ENCODE peak calls at places on chromosomes 5 and 9, in four cellular contexts. E is heart right ventricle, S is neuronal stem cell, V is AG04449. I is an unnamed sample.

GRCh38 chr9:88259041-88259440 is 120.8 kb upstream of the SPATA31C2 start:
- DNase-seq in E (no peak), S (no peak), V (no peak), I (no peak)

GRCh38 chr5:178467261-178468195 is 122.7 kb downstream of the COL23A1 start:
- DNase-seq in E (peak; percentile 38), S (no peak), V (no peak), I (peak; percentile 7)

GRCh38 chr5:36630201-36630968 is 24.0 kb downstream of the SLC1A3 start:
- DNase-seq in E (no peak), S (no peak), V (no peak), I (no peak)

GRCh38 chr5:150848271-150848670 is 1.9 kb downstream of the IRGM start:
- DNase-seq in E (no peak), S (no peak), V (no peak), I (no peak)

GRCh38 chr5:132263548-132264261 is 6.2 kb downstream of the PDLIM4 start:
- DNase-seq in E (no peak), S (no peak), V (no peak), I (peak; percentile 83)

GRCh38 chr9:21681641-21682040 is 120.8 kb upstream of the MTAP start:
- DNase-seq in E (no peak), S (no peak), V (peak; percentile 79), I (peak; percentile 25)

GRCh38 chr5:170235881-170236864 is 3.4 kb downstream of the C5orf58 start:
- DNase-seq in E (no peak), S (no peak), V (no peak), I (no peak)

GRCh38 chr9:131312822-131313770 is 23.6 kb downstream of the PLPP7 start:
- DNase-seq in E (no peak), S (no peak), V (no peak), I (no peak)

GRCh38 chr5:137220523-137220927 is 278.6 kb downstream of the SPOCK1 start:
- DNase-seq in E (no peak), S (no peak), V (peak; percentile 51), I (peak; percentile 55)

GRCh38 chr9:126131066-126132010 is 195.3 kb upstream of the MVB12B start:
- DNase-seq in E (no peak), S (no peak), V (no peak), I (no peak)

GRCh38 chr5:145506451-145506850 is 328.7 kb downstream of the PRELID2 start:
- DNase-seq in E (no peak), S (no peak), V (no peak), I (no peak)

GRCh38 chr5:163727028-163727427 is 221.6 kb downstream of the MAT2B start:
- DNase-seq in E (no peak), S (no peak), V (no peak), I (no peak)

GRCh38 chr9:124296800-124297552 is 39.2 kb downstream of the NEK6 start:
- DNase-seq in E (no peak), S (no peak), V (no peak), I (no peak)

GRCh38 chr5:119410448-119411170 is 41.7 kb upstream of the HSD17B4 start:
- DNase-seq in E (no peak), S (no peak), V (no peak), I (no peak)

GRCh38 chr5:178991190-178992145 is 3.7 kb downstream of the GRM6 start:
- DNase-seq in E (no peak), S (no peak), V (no peak), I (no peak)

GRCh38 chr5:178292826-178293205 is 60.2 kb upstream of the PHYKPL start:
- DNase-seq in E (no peak), S (no peak), V (no peak), I (no peak)

GRCh38 chr9:17802249-17802857 is 223.5 kb downstream of the SH3GL2 start:
- DNase-seq in E (no peak), S (no peak), V (no peak), I (peak; percentile 9)

GRCh38 chr9:135830496-135830895 is 76.8 kb downstream of the CAMSAP1 start:
- DNase-seq in E (no peak), S (no peak), V (peak; percentile 14), I (peak; percentile 9)

GRCh38 chr5:81315336-81315735 is 13.9 kb downstream of the ZCCHC9 start:
- DNase-seq in E (no peak), S (no peak), V (peak; percentile 44), I (peak; percentile 11)

GRCh38 chr9:29349050-29349449 is 1775.8 kb upstream of the C9orf72 start:
- DNase-seq in E (no peak), S (no peak), V (no peak), I (no peak)

GRCh38 chr5:127619908-127620479 is 28.9 kb upstream of the CTXN3 start:
- DNase-seq in E (no peak), S (no peak), V (no peak), I (no peak)

GRCh38 chr5:8676731-8677130 is 807.8 kb downstream of the MTRR start:
- DNase-seq in E (no peak), S (no peak), V (no peak), I (no peak)

GRCh38 chr9:1604942-1605560 is 410.1 kb upstream of the SMARCA2 start:
- DNase-seq in E (no peak), S (peak; percentile 24), V (no peak), I (no peak)

GRCh38 chr5:28254846-28255245 is 1216.5 kb upstream of the CDH9 start:
- DNase-seq in E (no peak), S (no peak), V (no peak), I (no peak)

GRCh38 chr9:114677418-114677817 is 4.6 kb downstream of the TEX48 start:
- DNase-seq in E (no peak), S (no peak), V (peak; percentile 99), I (peak; percentile 100)

GRCh38 chr9:38171926-38172325 is 102.9 kb upstream of the SHB start:
- DNase-seq in E (no peak), S (no peak), V (no peak), I (no peak)

GRCh38 chr9:84343111-84343521 is 2.6 kb upstream of the SLC28A3 start:
- DNase-seq in E (no peak), S (no peak), V (peak; percentile 26), I (peak; percentile 85)

GRCh38 chr9:135857843-135858242 is 49.5 kb downstream of the CAMSAP1 start:
- DNase-seq in E (no peak), S (no peak), V (no peak), I (no peak)

DNA sequence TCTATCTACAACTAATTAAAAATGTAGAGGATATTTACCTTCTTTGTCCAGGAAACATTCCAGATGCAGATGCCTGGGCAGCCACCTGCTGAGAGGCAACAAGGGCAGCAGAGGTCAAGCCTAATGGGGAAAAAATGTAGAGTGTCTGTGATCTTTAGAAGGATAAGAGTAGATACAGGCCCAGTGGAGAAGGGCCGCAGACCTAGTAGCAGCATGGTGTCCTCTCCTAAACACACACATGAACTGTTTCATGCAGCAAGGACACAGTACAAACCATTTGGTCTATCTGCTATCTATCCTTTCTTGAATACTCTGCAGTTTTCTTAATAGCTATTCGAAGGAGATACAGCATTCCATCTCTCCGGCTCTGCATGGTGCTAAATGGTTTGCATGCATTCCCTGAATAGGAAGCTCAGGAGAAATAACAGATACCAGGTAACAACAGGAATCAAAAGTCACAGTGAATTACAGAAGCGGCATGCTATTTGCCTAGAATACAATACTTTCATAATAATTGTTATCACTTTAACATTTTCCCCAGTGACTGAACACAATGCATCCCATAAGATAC is 107.3 kb downstream of the ZNF608 start:
- DNase-seq in E (no peak), S (no peak), V (no peak), I (no peak)
- H3K4me3 ChIP-seq in E (no peak overlapping the region), S (no peak overlapping the region), V (no peak overlapping the region), I (no peak overlapping the region)

DNA sequence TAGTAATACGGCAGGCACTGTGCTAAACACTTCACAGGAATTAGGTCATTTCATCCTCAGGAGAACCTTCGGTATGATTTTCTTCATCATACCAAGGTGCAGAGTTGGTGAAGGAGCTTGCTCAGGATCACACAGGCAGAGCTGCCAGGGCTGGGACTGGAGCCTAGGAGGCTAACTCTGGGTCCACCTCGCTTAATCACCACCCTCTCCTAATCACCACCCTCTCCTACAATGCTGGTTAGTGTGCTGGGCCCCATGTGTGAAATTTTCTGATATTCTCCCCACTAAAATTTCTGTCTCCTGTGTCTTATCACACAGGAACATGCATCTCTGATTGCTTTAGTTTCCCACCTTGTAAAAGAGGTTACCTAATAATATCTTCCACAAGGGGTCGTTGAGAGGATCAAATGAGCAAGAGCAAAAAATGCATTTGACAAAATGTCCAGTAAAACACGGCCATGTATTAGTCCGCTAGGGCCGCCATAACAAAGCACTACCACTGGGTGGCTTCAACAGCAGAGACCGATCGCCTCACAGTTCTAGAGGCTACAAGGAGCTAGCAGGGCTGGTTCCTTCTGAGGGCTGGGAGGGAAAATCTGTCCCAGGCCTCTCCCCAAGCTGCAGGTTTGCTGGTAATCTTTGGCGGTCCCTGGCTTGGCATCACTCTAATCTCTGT is 128.2 kb upstream of the NFIB start:
- DNase-seq in E (no peak), S (no peak), V (no peak), I (no peak)
- H3K4me3 ChIP-seq in E (no peak overlapping the region), S (no peak overlapping the region), V (no peak overlapping the region), I (no peak overlapping the region)

DNA sequence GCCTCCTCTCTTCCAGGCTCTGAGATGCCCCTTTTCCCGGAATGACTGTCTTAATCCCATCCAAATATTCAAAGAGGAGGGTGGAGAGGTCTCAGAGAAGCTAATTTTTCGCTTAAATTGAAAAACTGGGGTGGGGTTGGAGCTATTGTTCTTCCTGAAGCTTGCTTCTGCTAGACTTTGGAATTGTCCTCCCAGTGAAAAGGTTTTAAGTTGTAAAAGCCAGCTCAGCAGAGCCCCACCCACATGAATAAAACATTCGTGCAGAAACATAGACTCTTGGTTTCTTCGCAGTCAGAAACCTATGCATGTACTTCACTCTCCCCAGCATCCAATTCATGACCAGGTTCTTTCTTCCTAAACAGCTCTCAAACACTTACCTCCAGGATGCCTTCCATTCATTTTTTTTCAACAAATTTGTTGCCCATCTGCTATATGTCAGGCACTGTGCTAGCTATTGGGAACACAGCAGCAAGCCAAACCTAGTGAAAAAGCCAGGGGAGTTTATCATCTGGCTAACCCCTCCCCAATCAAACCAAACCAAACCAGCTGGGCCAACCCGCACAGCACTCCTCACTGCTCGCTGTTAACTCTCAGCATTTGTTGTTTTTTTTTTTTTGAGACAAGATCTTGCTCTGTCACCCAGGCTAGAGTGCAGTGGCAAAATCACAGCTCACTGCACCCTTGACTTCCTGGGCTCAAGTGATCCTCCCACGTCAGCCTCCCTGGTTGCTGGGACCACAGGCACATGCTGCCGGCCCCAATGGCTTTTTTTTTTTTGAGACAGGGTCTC is 37.9 kb upstream of the OCLN start:
- DNase-seq in E (no peak), S (no peak), V (no peak), I (no peak)
- H3K4me3 ChIP-seq in E (no peak overlapping the region), S (no peak overlapping the region), V (no peak overlapping the region), I (no peak overlapping the region)

DNA sequence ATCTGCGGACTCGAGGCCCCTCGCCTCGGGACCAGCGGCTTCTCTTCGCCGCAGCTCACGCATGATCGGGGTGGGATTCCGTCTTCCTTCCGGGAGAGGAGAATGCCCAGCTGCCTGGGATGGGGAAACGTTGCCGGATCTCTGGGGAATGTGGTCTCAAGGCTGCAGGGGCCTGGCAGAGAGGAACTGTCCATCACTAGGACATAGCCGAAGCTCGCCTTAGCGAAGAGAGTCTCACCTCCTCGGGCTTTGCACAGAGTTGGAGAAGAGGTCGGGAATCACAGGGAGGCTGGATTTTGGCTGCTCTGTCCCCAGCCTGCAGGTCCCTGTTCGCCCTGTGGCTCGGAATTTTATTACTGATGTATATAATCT is 1.4 kb downstream of the RAI14 start:
- DNase-seq in E (no peak), S (no peak), V (no peak), I (no peak)
- H3K4me3 ChIP-seq in E (peak overlapping the region; percentile 94), S (peak overlapping the region; percentile 95), V (peak overlapping the region; percentile 85), I (peak overlapping the region; percentile 78)

I was measured in brain microvascular endothelial cell.